ENCODE peak calls at places on chromosomes 16 and 17, in seven cellular contexts. P is AG09309, Q is breast epithelium, Y is fibroblast of mammary gland, T is right atrium auricular region, A is thyroid gland, X is lung. D is an unnamed sample.

GRCh38 chr17:82055965-82056728 is 4.4 kb downstream of the GPS1 start:
- DNase-seq in P (no peak), Q (no peak), Y (no peak), T (no peak), A (no peak), X (no peak), D (no peak)

GRCh38 chr16:30715777-30716445 is 16.9 kb downstream of the SRCAP start:
- DNase-seq in P (no peak), Q (no peak), Y (peak), T (no peak), A (no peak), X (no peak), D (peak)

GRCh38 chr17:58327363-58328194 is 1.0 kb downstream of the TSPOAP1 start:
- DNase-seq in P (no peak), Q (no peak), Y (no peak), T (no peak), A (no peak), X (no peak), D (no peak)

GRCh38 chr17:48751172-48751571 is 22.6 kb upstream of the HOXB13 start:
- DNase-seq in P (no peak), Q (no peak), Y (no peak), T (no peak), A (no peak), X (no peak), D (no peak)

GRCh38 chr17:75638893-75639292 is 5.7 kb downstream of the SMIM5 start:
- DNase-seq in P (no peak), Q (no peak), Y (no peak), T (no peak), A (peak), X (no peak), D (no peak)

GRCh38 chr16:50741225-50741807 is 570 bp upstream of the CYLD start:
- DNase-seq in P (no peak), Q (no peak), Y (peak), T (no peak), A (peak), X (no peak), D (no peak)

GRCh38 chr16:89172171-89172900 is 788 bp downstream of the CDH15 start:
- DNase-seq in P (no peak), Q (no peak), Y (no peak), T (no peak), A (no peak), X (no peak), D (no peak)

GRCh38 chr16:56593573-56594291 is 4.4 kb downstream of the MT3 start:
- DNase-seq in P (no peak), Q (no peak), Y (no peak), T (no peak), A (no peak), X (no peak), D (no peak)

GRCh38 chr16:88703486-88704309 is 2.5 kb downstream of the RNF166 start:
- DNase-seq in P (no peak), Q (no peak), Y (no peak), T (no peak), A (peak), X (peak), D (no peak)

GRCh38 chr17:20010099-20010863 is 1.1 kb downstream of the SPECC1 start:
- DNase-seq in P (peak), Q (no peak), Y (peak), T (peak), A (peak), X (no peak), D (peak)

GRCh38 chr17:292016-292415 is 60.6 kb downstream of the RPH3AL start:
- DNase-seq in P (no peak), Q (peak), Y (no peak), T (no peak), A (no peak), X (no peak), D (no peak)

GRCh38 chr16:2250652-2251280 is 621 bp downstream of the ECI1 start:
- DNase-seq in P (no peak), Q (no peak), Y (no peak), T (no peak), A (peak), X (no peak), D (peak)

GRCh38 chr16:67372664-67373063 is 20.6 kb downstream of the TPPP3 start:
- DNase-seq in P (no peak), Q (no peak), Y (peak), T (no peak), A (no peak), X (no peak), D (peak)

GRCh38 chr16:82192665-82193064 is 22.6 kb upstream of the MPHOSPH6 start:
- DNase-seq in P (peak), Q (no peak), Y (peak), T (no peak), A (no peak), X (no peak), D (peak)

GRCh38 chr17:79316805-79317204 is 242.2 kb downstream of the ENGASE start:
- DNase-seq in P (no peak), Q (no peak), Y (no peak), T (no peak), A (no peak), X (no peak), D (no peak)

GRCh38 chr17:60165976-60166375 is 16.2 kb downstream of the CA4 start:
- DNase-seq in P (no peak), Q (no peak), Y (no peak), T (no peak), A (no peak), X (no peak), D (no peak)

GRCh38 chr17:29881256-29881655 is 48.8 kb downstream of the SSH2 start:
- DNase-seq in P (no peak), Q (no peak), Y (no peak), T (no peak), A (no peak), X (no peak), D (no peak)

GRCh38 chr17:17710728-17711541 is 29.7 kb downstream of the RAI1 start:
- DNase-seq in P (peak), Q (peak), Y (peak), T (no peak), A (peak), X (peak), D (peak)

GRCh38 chr17:61410555-61411089 is 11.0 kb downstream of the TBX2 start:
- DNase-seq in P (no peak), Q (peak), Y (peak), T (no peak), A (peak), X (peak), D (peak)

GRCh38 chr17:72407336-72408121 is 286.7 kb downstream of the SOX9 start:
- DNase-seq in P (peak), Q (peak), Y (peak), T (no peak), A (peak), X (peak), D (peak)

GRCh38 chr17:82291582-82292250 is 18.2 kb upstream of the CSNK1D start:
- DNase-seq in P (no peak), Q (no peak), Y (no peak), T (no peak), A (no peak), X (no peak), D (no peak)

GRCh38 chr16:28193530-28194423 is 18.0 kb downstream of the XPO6 start:
- DNase-seq in P (peak), Q (no peak), Y (peak), T (no peak), A (no peak), X (no peak), D (peak)
- H3K4me3 ChIP-seq in P (no peak), Q (no peak), Y (no peak), T (no peak), A (no peak), X (no peak), D (no peak)

DNA sequence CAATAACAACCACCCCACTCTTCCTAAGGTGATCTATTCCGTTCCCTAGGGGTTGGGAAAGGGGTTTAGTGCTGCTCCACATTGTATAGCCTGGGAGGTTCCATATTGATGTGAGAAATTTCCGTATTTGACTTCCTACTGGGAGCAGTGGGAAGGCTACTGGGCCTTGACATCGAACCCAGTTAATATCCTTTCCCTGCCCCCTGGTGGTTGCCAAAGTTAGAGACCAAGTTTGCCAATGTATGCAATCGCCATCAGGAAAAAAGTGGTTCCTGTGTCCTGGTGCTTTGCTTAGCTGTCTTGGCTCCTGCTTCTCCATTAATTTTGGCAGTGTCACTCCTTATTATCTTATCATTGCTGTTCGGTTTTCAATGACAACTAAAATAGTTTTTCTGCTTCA is 914.9 kb downstream of the KCNJ2 start:
- DNase-seq in P (no peak), Q (no peak), Y (peak), T (no peak), A (peak), X (peak), D (peak)
- TF ChIP-seq CTCF in P (peak), Q (peak), Y (peak), T (peak), A (no peak), X (no peak), D (peak)

DNA sequence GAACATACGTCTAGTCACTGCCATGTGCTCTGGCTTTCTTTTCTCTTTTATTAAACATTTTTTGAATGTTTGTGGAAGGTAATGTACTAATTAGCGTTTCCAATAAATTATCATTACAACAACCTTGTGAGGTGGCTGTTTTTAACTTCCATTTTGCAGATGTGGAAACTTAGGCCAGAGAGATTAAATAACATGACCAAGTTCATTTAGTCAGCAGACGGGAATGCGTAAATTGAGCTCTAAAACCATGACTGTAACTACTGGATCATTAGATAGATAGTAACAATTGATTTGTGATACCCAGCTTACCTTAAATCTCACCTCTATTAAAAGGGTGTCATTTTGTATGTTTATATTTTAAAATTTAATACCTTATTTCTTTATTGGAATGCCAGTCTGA is 49.4 kb downstream of the RABEP1 start:
- DNase-seq in P (no peak), Q (no peak), Y (peak), T (no peak), A (no peak), X (no peak), D (peak)
- H3K4me3 ChIP-seq in P (no peak), Q (no peak), Y (no peak), T (no peak), A (no peak), X (no peak), D (no peak)

GRCh38 chr16:71479420-71479819 is 9.7 kb downstream of the ZNF19 start:
- DNase-seq in P (no peak), Q (no peak), Y (peak), T (no peak), A (no peak), X (no peak), D (peak)
- TF ChIP-seq CTCF in P (peak), Q (no peak), Y (peak), T (peak), A (no peak), X (no peak), D (peak)

GRCh38 chr16:86619263-86619935 is 41.0 kb downstream of the FOXL1 start:
- DNase-seq in P (no peak), Q (no peak), Y (peak), T (no peak), A (no peak), X (no peak), D (no peak)
- H3K4me3 ChIP-seq in P (no peak), Q (no peak), Y (no peak), T (peak), A (no peak), X (no peak), D (no peak)

GRCh38 chr16:84138824-84139627 is 6.0 kb downstream of the HSDL1 start:
- DNase-seq in P (no peak), Q (no peak), Y (peak), T (no peak), A (peak), X (peak), D (peak)

GRCh38 chr16:84139628-84140258 is 5.2 kb downstream of the HSDL1 start:
- DNase-seq in P (no peak), Q (no peak), Y (no peak), T (no peak), A (no peak), X (no peak), D (no peak)

GRCh38 chr16:84143081-84143480 is 1.9 kb downstream of the HSDL1 start:
- DNase-seq in P (no peak), Q (no peak), Y (no peak), T (no peak), A (no peak), X (no peak), D (no peak)

GRCh38 chr16:84143784-84144199 is 1.2 kb downstream of the HSDL1 start:
- DNase-seq in P (no peak), Q (no peak), Y (peak), T (no peak), A (peak), X (no peak), D (no peak)

DNA sequence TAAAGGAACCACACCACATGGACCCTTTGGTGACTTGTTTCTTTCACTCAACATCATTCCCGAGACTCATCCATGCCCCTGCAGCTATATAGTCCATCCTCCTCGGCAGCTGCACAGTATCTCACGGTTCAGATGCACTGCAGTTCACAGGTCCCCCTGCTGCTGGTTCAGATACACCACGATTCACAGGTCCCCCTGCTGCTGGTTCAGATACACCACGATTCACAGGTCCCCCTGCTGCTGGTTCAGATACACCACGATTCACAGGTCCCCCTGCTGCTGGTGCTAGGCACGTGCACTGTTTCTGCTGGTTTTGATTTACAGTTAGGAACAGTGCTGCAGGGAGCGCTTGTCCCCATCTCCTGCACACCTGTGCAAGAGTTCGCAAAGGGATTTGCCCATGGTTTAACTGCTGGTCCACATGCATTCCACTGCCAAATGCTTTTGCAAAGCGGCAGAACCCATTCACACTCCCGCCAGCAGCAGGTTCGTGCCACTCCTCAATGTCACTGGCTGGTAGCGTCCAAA is 3.8 kb downstream of the HSDL1 start:
- DNase-seq in P (no peak), Q (no peak), Y (no peak), T (no peak), A (no peak), X (no peak), D (no peak)
- TF ChIP-seq CTCF in P (no peak), Q (no peak), Y (no peak), T (no peak), A (no peak), X (no peak), D (peak)

DNA sequence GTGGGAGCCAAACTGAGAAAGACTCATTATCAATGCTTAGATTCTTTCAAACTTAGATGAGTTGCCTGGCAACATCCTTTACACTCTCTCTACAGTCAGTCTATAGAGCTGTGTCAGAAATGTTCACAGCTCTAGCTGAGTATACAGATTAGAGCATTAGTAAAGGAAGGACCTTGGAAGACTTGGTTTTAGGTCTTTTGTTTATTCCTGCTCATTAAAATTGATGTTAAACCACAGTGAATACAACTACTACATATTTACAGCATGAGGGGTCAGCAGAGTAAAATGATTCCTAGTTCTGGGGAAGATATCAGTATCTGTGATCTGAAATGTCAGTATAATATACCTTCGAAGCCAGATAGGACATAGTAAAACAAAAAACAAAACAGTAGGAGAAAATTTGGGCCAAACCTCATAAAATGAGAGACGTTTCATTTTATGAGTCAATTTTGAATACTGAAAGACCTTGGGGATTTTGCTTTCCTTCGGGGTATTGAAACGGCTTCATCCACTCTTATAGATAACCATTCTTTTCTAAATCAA is 186.0 kb downstream of the TANC2 start:
- DNase-seq in P (no peak), Q (no peak), Y (peak), T (no peak), A (no peak), X (no peak), D (peak)
- H3K4me3 ChIP-seq in P (no peak), Q (no peak), Y (no peak), T (no peak), A (no peak), X (no peak), D (no peak)